ENCODE peak calls at places on chromosomes 13 and 19, in five cellular contexts. One of them, this sample, is unnamed.

GRCh38 chr13:23069571-23069970 is 111.2 kb upstream of the SGCG start:
- DNase-seq in SK-N-SH: no peak
- DNase-seq in H1: no peak
- DNase-seq in A549: no peak
- DNase-seq in HCT116: no peak
- DNase-seq in this sample: no peak

GRCh38 chr13:98265669-98266551 is 88.8 kb upstream of the RNF113B start:
- DNase-seq in H1: no peak
- DNase-seq in A549: no peak
- DNase-seq in SK-N-SH: no peak
- DNase-seq in HCT116: no peak
- DNase-seq in this sample: no peak

GRCh38 chr13:66665991-66666390 is 564.1 kb downstream of the PCDH9 start:
- DNase-seq in HCT116: no peak
- DNase-seq in H1: no peak
- DNase-seq in A549: no peak
- DNase-seq in SK-N-SH: peak; percentile 46
- DNase-seq in this sample: peak; percentile 14

GRCh38 chr13:44368599-44369368 is 4.8 kb upstream of the SERP2 start:
- DNase-seq in H1: no peak
- DNase-seq in SK-N-SH: no peak
- DNase-seq in HCT116: no peak
- DNase-seq in A549: no peak
- DNase-seq in this sample: no peak

GRCh38 chr19:43310221-43310620 is 40.9 kb upstream of the PSG9 start:
- DNase-seq in SK-N-SH: no peak
- DNase-seq in HCT116: no peak
- DNase-seq in A549: no peak
- DNase-seq in H1: no peak
- DNase-seq in this sample: no peak

GRCh38 chr13:97977376-97977705 is 23.9 kb downstream of the IPO5 start:
- DNase-seq in SK-N-SH: no peak
- DNase-seq in A549: no peak
- DNase-seq in H1: no peak
- DNase-seq in HCT116: no peak
- DNase-seq in this sample: peak; percentile 53

GRCh38 chr13:90402613-90403012 is 944.9 kb upstream of the MIR17HG start:
- DNase-seq in HCT116: no peak
- DNase-seq in H1: no peak
- DNase-seq in SK-N-SH: no peak
- DNase-seq in A549: no peak
- DNase-seq in this sample: no peak

GRCh38 chr19:51948979-51949378 is 21.7 kb downstream of the ZNF613 start:
- DNase-seq in SK-N-SH: peak; percentile 70
- DNase-seq in A549: no peak
- DNase-seq in HCT116: no peak
- DNase-seq in H1: no peak
- DNase-seq in this sample: no peak

GRCh38 chr19:46678110-46678732 is 17.2 kb upstream of the DACT3 start:
- DNase-seq in SK-N-SH: peak; percentile 89
- DNase-seq in H1: peak; percentile 91
- DNase-seq in HCT116: peak; percentile 36
- DNase-seq in A549: peak; percentile 64
- DNase-seq in this sample: peak; percentile 13

GRCh38 chr13:76879211-76879875 is 6.9 kb downstream of the KCTD12 start:
- DNase-seq in SK-N-SH: peak; percentile 34
- DNase-seq in H1: no peak
- DNase-seq in A549: no peak
- DNase-seq in HCT116: no peak
- DNase-seq in this sample: peak; percentile 96

GRCh38 chr19:34767967-34768366 is 5.0 kb downstream of the ZNF599 start:
- DNase-seq in H1: no peak
- DNase-seq in A549: no peak
- DNase-seq in SK-N-SH: no peak
- DNase-seq in HCT116: no peak
- DNase-seq in this sample: no peak

GRCh38 chr13:35356572-35356971 is 119.9 kb downstream of the MAB21L1 start:
- DNase-seq in H1: no peak
- DNase-seq in HCT116: no peak
- DNase-seq in SK-N-SH: no peak
- DNase-seq in A549: no peak
- DNase-seq in this sample: peak; percentile 80

GRCh38 chr19:3783660-3784584 is 2.3 kb downstream of the MATK start:
- DNase-seq in SK-N-SH: peak; percentile 88
- DNase-seq in H1: peak; percentile 79
- DNase-seq in HCT116: no peak
- DNase-seq in A549: no peak
- DNase-seq in this sample: no peak

GRCh38 chr13:22235285-22235949 is 564.5 kb downstream of the FGF9 start:
- DNase-seq in HCT116: peak; percentile 18
- DNase-seq in A549: no peak
- DNase-seq in H1: no peak
- DNase-seq in SK-N-SH: no peak
- DNase-seq in this sample: no peak

GRCh38 chr13:45838171-45838745 is 13.3 kb downstream of the SIAH3 start:
- DNase-seq in HCT116: no peak
- DNase-seq in H1: no peak
- DNase-seq in A549: no peak
- DNase-seq in SK-N-SH: peak; percentile 45
- DNase-seq in this sample: no peak

GRCh38 chr19:35743640-35744306 is 1.4 kb downstream of the U2AF1L4 start:
- DNase-seq in H1: no peak
- DNase-seq in HCT116: no peak
- DNase-seq in SK-N-SH: no peak
- DNase-seq in A549: no peak
- DNase-seq in this sample: no peak

GRCh38 chr13:26497991-26498423 is 59.5 kb upstream of the WASF3 start:
- DNase-seq in H1: no peak
- DNase-seq in SK-N-SH: no peak
- DNase-seq in A549: no peak
- DNase-seq in HCT116: no peak
- DNase-seq in this sample: peak; percentile 49

GRCh38 chr19:19475845-19476828 is 39.2 kb downstream of the TSSK6 start:
- DNase-seq in SK-N-SH: no peak
- DNase-seq in A549: peak; percentile 21
- DNase-seq in HCT116: no peak
- DNase-seq in H1: no peak
- DNase-seq in this sample: no peak

GRCh38 chr13:94968040-94968756 is 255.9 kb upstream of the SOX21 start:
- DNase-seq in HCT116: no peak
- DNase-seq in A549: peak; percentile 62
- DNase-seq in SK-N-SH: peak; percentile 66
- DNase-seq in H1: peak; percentile 83
- DNase-seq in this sample: peak; percentile 6

GRCh38 chr13:36806102-36806501 is 12.9 kb upstream of the RFXAP start:
- DNase-seq in HCT116: no peak
- DNase-seq in H1: no peak
- DNase-seq in SK-N-SH: no peak
- DNase-seq in A549: no peak
- DNase-seq in this sample: no peak

GRCh38 chr19:45348367-45349125 is 8.0 kb downstream of the KLC3 start:
- DNase-seq in HCT116: no peak
- DNase-seq in H1: no peak
- DNase-seq in SK-N-SH: peak; percentile 32
- DNase-seq in A549: no peak
- DNase-seq in this sample: no peak

GRCh38 chr13:28001837-28002473 is 13.5 kb upstream of the URAD start:
- DNase-seq in HCT116: no peak
- DNase-seq in SK-N-SH: no peak
- DNase-seq in A549: no peak
- DNase-seq in H1: no peak
- DNase-seq in this sample: no peak

GRCh38 chr19:16914421-16914820 is 25.6 kb downstream of the F2RL3 start:
- DNase-seq in H1: peak; percentile 31
- DNase-seq in HCT116: no peak
- DNase-seq in A549: no peak
- DNase-seq in SK-N-SH: no peak
- DNase-seq in this sample: no peak

GRCh38 chr13:90493667-90494066 is 853.8 kb upstream of the MIR17HG start:
- DNase-seq in H1: no peak
- DNase-seq in HCT116: no peak
- DNase-seq in A549: no peak
- DNase-seq in SK-N-SH: no peak
- DNase-seq in this sample: no peak

GRCh38 chr13:25462301-25463125 is 90.7 kb downstream of the ATP8A2 start:
- DNase-seq in SK-N-SH: no peak
- DNase-seq in H1: no peak
- DNase-seq in HCT116: no peak
- DNase-seq in A549: no peak
- DNase-seq in this sample: no peak

GRCh38 chr19:31969955-31970545 is 375.4 kb upstream of the ZNF507 start:
- DNase-seq in H1: no peak
- DNase-seq in SK-N-SH: no peak
- DNase-seq in HCT116: no peak
- DNase-seq in A549: no peak
- DNase-seq in this sample: no peak

GRCh38 chr13:70964124-70964523 is 855.9 kb upstream of the KLHL1 start:
- DNase-seq in SK-N-SH: no peak
- DNase-seq in A549: no peak
- DNase-seq in H1: no peak
- DNase-seq in HCT116: no peak
- DNase-seq in this sample: peak; percentile 20

GRCh38 chr19:50067575-50067974 is 41.8 kb downstream of the ZNF473 start:
- DNase-seq in H1: no peak
- DNase-seq in A549: no peak
- DNase-seq in SK-N-SH: no peak
- DNase-seq in HCT116: no peak
- DNase-seq in this sample: no peak

GRCh38 chr19:29397748-29398147 is 128.0 kb upstream of the VSTM2B start:
- DNase-seq in HCT116: no peak
- DNase-seq in A549: no peak
- DNase-seq in SK-N-SH: no peak
- DNase-seq in H1: no peak
- DNase-seq in this sample: no peak

GRCh38 chr19:20072936-20073335 is 4.9 kb upstream of the ZNF90 start:
- DNase-seq in HCT116: no peak
- DNase-seq in SK-N-SH: no peak
- DNase-seq in A549: no peak
- DNase-seq in H1: no peak
- DNase-seq in this sample: no peak

GRCh38 chr19:15495151-15495550 is 13.2 kb upstream of the CYP4F22 start:
- DNase-seq in SK-N-SH: no peak
- DNase-seq in A549: no peak
- DNase-seq in HCT116: no peak
- DNase-seq in H1: no peak
- DNase-seq in this sample: no peak

GRCh38 chr13:98892077-98892476 is 85.8 kb downstream of the DOCK9 start:
- DNase-seq in HCT116: no peak
- DNase-seq in SK-N-SH: no peak
- DNase-seq in H1: no peak
- DNase-seq in A549: no peak
- DNase-seq in this sample: peak; percentile 48

GRCh38 chr13:71360041-71360440 is 507.0 kb downstream of the DACH1 start:
- DNase-seq in SK-N-SH: no peak
- DNase-seq in HCT116: no peak
- DNase-seq in H1: no peak
- DNase-seq in A549: no peak
- DNase-seq in this sample: peak; percentile 41

GRCh38 chr13:78589206-78589605 is 14.1 kb downstream of the POU4F1 start:
- DNase-seq in HCT116: no peak
- DNase-seq in A549: no peak
- DNase-seq in SK-N-SH: no peak
- DNase-seq in H1: peak; percentile 89
- DNase-seq in this sample: no peak

GRCh38 chr19:17564783-17565182 is 9.3 kb downstream of the COLGALT1 start:
- DNase-seq in SK-N-SH: no peak
- DNase-seq in H1: no peak
- DNase-seq in HCT116: no peak
- DNase-seq in A549: no peak
- DNase-seq in this sample: no peak

GRCh38 chr13:27036236-27036981 is 135.2 kb downstream of the USP12 start:
- DNase-seq in SK-N-SH: no peak
- DNase-seq in HCT116: peak; percentile 32
- DNase-seq in H1: no peak
- DNase-seq in A549: peak; percentile 32
- DNase-seq in this sample: no peak

GRCh38 chr19:30000862-30001261 is 58.8 kb downstream of the URI1 start:
- DNase-seq in A549: no peak
- DNase-seq in HCT116: no peak
- DNase-seq in H1: no peak
- DNase-seq in SK-N-SH: no peak
- DNase-seq in this sample: no peak

GRCh38 chr19:6686628-6686975 is 16.6 kb upstream of the TNFSF14 start:
- DNase-seq in H1: no peak
- DNase-seq in A549: no peak
- DNase-seq in SK-N-SH: no peak
- DNase-seq in HCT116: no peak
- DNase-seq in this sample: no peak

GRCh38 chr19:1502433-1503088 is 10.3 kb downstream of the ADAMTSL5 start:
- DNase-seq in SK-N-SH: no peak
- DNase-seq in HCT116: no peak
- DNase-seq in H1: no peak
- DNase-seq in A549: no peak
- DNase-seq in this sample: no peak

GRCh38 chr19:1505012-1505411 is 7.8 kb downstream of the ADAMTSL5 start:
- DNase-seq in SK-N-SH: no peak
- DNase-seq in A549: no peak
- DNase-seq in H1: no peak
- DNase-seq in HCT116: no peak
- DNase-seq in this sample: no peak

GRCh38 chr19:1501200-1501595 is 10.2 kb downstream of the REEP6 start:
- DNase-seq in A549: no peak
- DNase-seq in HCT116: no peak
- DNase-seq in H1: no peak
- DNase-seq in SK-N-SH: no peak
- DNase-seq in this sample: no peak

GRCh38 chr19:1503925-1504430 is 8.8 kb downstream of the ADAMTSL5 start:
- DNase-seq in A549: no peak
- DNase-seq in H1: no peak
- DNase-seq in HCT116: no peak
- DNase-seq in SK-N-SH: no peak
- DNase-seq in this sample: no peak

GRCh38 chr19:1503089-1503924 is 9.5 kb downstream of the ADAMTSL5 start:
- DNase-seq in SK-N-SH: peak; percentile 82
- DNase-seq in H1: peak; percentile 93
- DNase-seq in HCT116: no peak
- DNase-seq in A549: peak; percentile 25
- DNase-seq in this sample: no peak
- TF ChIP-seq MAX in SK-N-SH: peak; percentile 65
- TF ChIP-seq MAX in H1: peak; percentile 97
- TF ChIP-seq MAX in HCT116: peak; percentile 95
- TF ChIP-seq MAX in A549: peak; percentile 80
- TF ChIP-seq MAX in this sample: no peak

GRCh38 chr19:48630289-48631036 is 6.7 kb downstream of the DBP start:
- DNase-seq in SK-N-SH: no peak
- DNase-seq in A549: no peak
- DNase-seq in H1: peak; percentile 81
- DNase-seq in HCT116: no peak
- DNase-seq in this sample: peak; percentile 70
- H3K27ac ChIP-seq in SK-N-SH: no peak overlapping the region
- H3K27ac ChIP-seq in A549: no peak overlapping the region
- H3K27ac ChIP-seq in H1: peak overlapping the region; percentile 71
- H3K27ac ChIP-seq in HCT116: peak overlapping the region; percentile 57
- H3K27ac ChIP-seq in this sample: peak overlapping the region; percentile 13

GRCh38 chr13:32165791-32166190 is 134.2 kb downstream of the FRY start:
- DNase-seq in H1: no peak
- DNase-seq in HCT116: no peak
- DNase-seq in A549: no peak
- DNase-seq in SK-N-SH: no peak
- DNase-seq in this sample: no peak
- TF ChIP-seq MAX in H1: no peak
- TF ChIP-seq MAX in HCT116: no peak
- TF ChIP-seq MAX in A549: no peak
- TF ChIP-seq MAX in SK-N-SH: no peak
- TF ChIP-seq MAX in this sample: no peak

GRCh38 chr19:22620401-22620800 is 13.7 kb upstream of the ZNF492 start:
- DNase-seq in HCT116: no peak
- DNase-seq in A549: no peak
- DNase-seq in SK-N-SH: no peak
- DNase-seq in H1: no peak
- DNase-seq in this sample: no peak
- H3K27ac ChIP-seq in HCT116: no peak overlapping the region
- H3K27ac ChIP-seq in A549: no peak overlapping the region
- H3K27ac ChIP-seq in SK-N-SH: no peak overlapping the region
- H3K27ac ChIP-seq in H1: no peak overlapping the region
- H3K27ac ChIP-seq in this sample: no peak overlapping the region

This sample was measured in endothelial cell of umbilical vein.